ENCODE peak calls at places on chromosomes 16 and 17, in nine cellular contexts. I, U, V, S, K, P, M, B and Q are unnamed samples.

GRCh38 chr16:14202697-14203096 is 131.6 kb downstream of the MRTFB start:
- DNase-seq in V (peak), M (peak), P (no peak), I (no peak), U (no peak), K (no peak), B (no peak), S (no peak), Q (no peak)

GRCh38 chr17:63698886-63699637 is 863 bp downstream of the LIMD2 start:
- DNase-seq in U (no peak), B (peak), K (no peak), S (peak), V (no peak), M (peak), P (peak), I (no peak), Q (no peak)

GRCh38 chr17:4232168-4232813 is 31.5 kb downstream of the ANKFY1 start:
- DNase-seq in U (no peak), V (no peak), P (no peak), K (no peak), I (no peak), B (no peak), S (no peak), M (no peak), Q (no peak)

GRCh38 chr16:58026705-58027340 is 1.3 kb downstream of the MMP15 start:
- DNase-seq in P (no peak), V (no peak), S (peak), M (peak), K (no peak), B (no peak), U (no peak), I (no peak), Q (peak)

GRCh38 chr16:52549011-52549692 is 2.2 kb upstream of the TOX3 start:
- DNase-seq in P (no peak), V (no peak), B (no peak), U (no peak), S (no peak), K (no peak), I (no peak), M (no peak), Q (no peak)

GRCh38 chr17:17055286-17056166 is 13.3 kb downstream of the MPRIP start:
- DNase-seq in U (no peak), V (no peak), M (no peak), B (no peak), K (no peak), I (no peak), P (no peak), S (no peak), Q (no peak)

GRCh38 chr16:89446136-89446974 is 44.0 kb downstream of the ANKRD11 start:
- DNase-seq in P (peak), V (no peak), I (no peak), U (no peak), B (no peak), K (no peak), S (no peak), M (no peak), Q (peak)

GRCh38 chr17:2190014-2190413 is 113.6 kb downstream of the SMG6 start:
- DNase-seq in K (no peak), S (no peak), B (no peak), I (no peak), M (no peak), P (no peak), U (no peak), V (no peak), Q (no peak)

GRCh38 chr16:84281077-84281476 is 13.6 kb upstream of the WFDC1 start:
- DNase-seq in S (no peak), U (no peak), P (no peak), B (no peak), V (peak), I (no peak), M (no peak), K (no peak), Q (no peak)

GRCh38 chr16:4521971-4522623 is 16.5 kb downstream of the CDIP1 start:
- DNase-seq in P (no peak), M (peak), V (no peak), K (no peak), U (no peak), S (no peak), I (peak), B (no peak), Q (no peak)

GRCh38 chr17:16091773-16092172 is 92.1 kb downstream of the TTC19 start:
- DNase-seq in B (no peak), S (no peak), I (no peak), M (no peak), V (no peak), K (no peak), P (no peak), U (no peak), Q (no peak)

GRCh38 chr16:61544165-61544564 is 492.1 kb downstream of the CDH8 start:
- DNase-seq in P (no peak), S (no peak), B (no peak), I (no peak), M (no peak), K (no peak), U (no peak), V (no peak), Q (no peak)

GRCh38 chr17:54900457-54901229 is at the start of gene TOM1L1:
- DNase-seq in I (peak), V (peak), S (peak), U (peak), M (peak), P (peak), K (no peak), B (peak), Q (peak)

GRCh38 chr17:62565817-62566216 is 61.7 kb upstream of the MRC2 start:
- DNase-seq in M (no peak), U (peak), B (no peak), V (no peak), I (no peak), P (no peak), K (no peak), S (no peak), Q (no peak)

GRCh38 chr17:31401456-31402254 is 10.2 kb downstream of the RAB11FIP4 start:
- DNase-seq in S (no peak), M (no peak), U (no peak), K (no peak), I (no peak), B (no peak), P (no peak), V (no peak), Q (no peak)

GRCh38 chr17:63433746-63434591 is 12.1 kb downstream of the CYB561 start:
- DNase-seq in S (no peak), B (peak), U (peak), K (peak), I (peak), M (no peak), V (no peak), P (no peak), Q (peak)

GRCh38 chr17:80105762-80106161 is 4.4 kb downstream of the GAA start:
- DNase-seq in B (no peak), S (no peak), V (no peak), K (no peak), I (peak), P (no peak), U (no peak), M (peak), Q (no peak)

GRCh38 chr17:65656390-65657250 is 95.2 kb upstream of the AXIN2 start:
- DNase-seq in I (no peak), S (no peak), P (peak), V (no peak), M (no peak), K (no peak), U (no peak), B (no peak), Q (no peak)

GRCh38 chr16:56363781-56364565 is 61.4 kb downstream of the AMFR start:
- DNase-seq in K (no peak), M (no peak), U (no peak), V (no peak), I (no peak), P (no peak), S (no peak), B (no peak), Q (no peak)

GRCh38 chr17:48624544-48625501 is 1.3 kb downstream of the HOXB9 start:
- DNase-seq in S (no peak), I (no peak), V (no peak), P (no peak), U (no peak), B (no peak), K (no peak), M (no peak), Q (no peak)

GRCh38 chr17:15944720-15945492 is at the start of gene ADORA2B:
- DNase-seq in I (peak), P (peak), S (peak), U (peak), B (no peak), V (no peak), K (no peak), M (peak), Q (peak)

GRCh38 chr17:50861822-50862528 is 4.2 kb downstream of the TOB1 start:
- DNase-seq in M (no peak), V (no peak), U (no peak), I (no peak), P (no peak), B (no peak), K (no peak), S (no peak), Q (no peak)

GRCh38 chr17:49015924-49016774 is 19.0 kb downstream of the IGF2BP1 start:
- DNase-seq in M (no peak), B (no peak), V (no peak), P (no peak), U (no peak), S (no peak), I (no peak), K (no peak), Q (no peak)

GRCh38 chr17:50051082-50051576 is 4.8 kb upstream of the ITGA3 start:
- DNase-seq in U (peak), I (no peak), K (no peak), M (no peak), V (peak), B (no peak), P (peak), S (no peak), Q (no peak)